ENCODE peak calls at places on chromosomes 11 and 22, in nine cellular contexts. U is RWPE1; H is hypothalamus; Z is T-helper 9 cell; V is immature natural killer cell; B is activated effector memory CD4-positive, alpha-beta T cell treated with anti-CD3 and anti-CD28 coated beads, Interleukin-2, amount 50 U/mL, for 16 hours; D is thoracic aorta; J is NCI-H82; R is PC-9. L is an unnamed sample.

GRCh38 chr11:35160902-35161585 is 22.1 kb downstream of the CD44 start:
- DNase-seq in U (no peak), H (no peak), Z (no peak), V (no peak), B (no peak), D (no peak), J (peak), R (no peak), L (no peak)

GRCh38 chr11:48900131-48900800 is 83.4 kb downstream of the TRIM51G start:
- DNase-seq in U (no peak), H (no peak), Z (no peak), V (no peak), B (peak), D (no peak), J (peak), R (no peak), L (no peak)

GRCh38 chr11:13928566-13929251 is 33.8 kb upstream of the SPON1 start:
- DNase-seq in U (peak), H (no peak), Z (no peak), V (no peak), B (no peak), D (no peak), J (peak), R (no peak), L (peak)

GRCh38 chr11:134950692-134951304 is 538.8 kb upstream of the B3GAT1 start:
- DNase-seq in U (no peak), H (no peak), Z (no peak), V (no peak), B (no peak), D (no peak), J (no peak), R (no peak), L (no peak)

GRCh38 chr11:96256604-96257003 is 86.4 kb downstream of the MAML2 start:
- DNase-seq in U (no peak), H (no peak), Z (no peak), V (no peak), B (no peak), D (no peak), J (no peak), R (no peak), L (no peak)

GRCh38 chr11:121595717-121596156 is 143.0 kb upstream of the SORL1-AS1 start:
- DNase-seq in U (peak), H (no peak), Z (no peak), V (no peak), B (no peak), D (peak), J (no peak), R (peak), L (no peak)

GRCh38 chr11:108983621-108984020 is 318.8 kb downstream of the DDX10 start:
- DNase-seq in U (no peak), H (no peak), Z (no peak), V (no peak), B (no peak), D (no peak), J (no peak), R (no peak), L (no peak)

GRCh38 chr11:64854534-64855502 is 10.4 kb upstream of the CDC42BPG start:
- DNase-seq in U (peak), H (no peak), Z (peak), V (peak), B (peak), D (peak), J (no peak), R (peak), L (peak)

GRCh38 chr11:66856496-66857233 is at the start of gene LRFN4:
- DNase-seq in U (peak), H (peak), Z (peak), V (peak), B (no peak), D (no peak), J (peak), R (no peak), L (peak)

GRCh38 chr22:19943665-19944026 is 2.0 kb upstream of the TXNRD2 start:
- DNase-seq in U (no peak), H (no peak), Z (no peak), V (no peak), B (no peak), D (no peak), J (no peak), R (no peak), L (no peak)

GRCh38 chr22:47918936-47919505 is 1156.6 kb downstream of the TBC1D22A start:
- DNase-seq in U (no peak), H (no peak), Z (no peak), V (no peak), B (no peak), D (no peak), J (peak), R (no peak), L (no peak)